ENCODE peak calls at places on chromosomes 16 and 17, in nine cellular contexts. E is SK-N-SH; S is cardiac muscle cell; A is transverse colon; W is CD8-positive, alpha-beta T cell; Y is stomach; J is AG04450; L is cardiac fibroblast; O is body of pancreas. Z is an unnamed sample.

GRCh38 chr17:9837551-9838471 is 12.1 kb downstream of the GLP2R start:
- DNase-seq in O (peak), Y (no peak), A (peak), L (peak), S (no peak), W (no peak), E (no peak), J (no peak), Z (peak)

GRCh38 chr16:23288726-23289512 is 13.2 kb upstream of the SCNN1B start:
- DNase-seq in L (no peak), W (no peak), J (no peak), A (no peak), O (no peak), S (no peak), Y (no peak), E (no peak), Z (no peak)

GRCh38 chr17:67390646-67391480 is 13.8 kb downstream of the PITPNC1 start:
- DNase-seq in Y (peak), J (peak), E (no peak), O (peak), W (peak), L (peak), A (peak), S (no peak), Z (no peak)

GRCh38 chr16:3058173-3059030 is 7.0 kb upstream of the IL32 start:
- DNase-seq in S (peak), J (no peak), W (no peak), Y (peak), O (peak), A (peak), E (peak), L (peak), Z (no peak)

GRCh38 chr16:87703835-87704375 is 61.9 kb downstream of the KLHDC4 start:
- DNase-seq in Y (no peak), W (no peak), A (no peak), S (no peak), E (no peak), J (no peak), O (no peak), L (no peak), Z (no peak)

GRCh38 chr16:85168732-85169256 is 56.5 kb upstream of the CIBAR2 start:
- DNase-seq in J (no peak), A (peak), E (peak), O (peak), S (peak), Y (no peak), W (no peak), L (peak), Z (peak)

GRCh38 chr17:1725642-1726511 is 1.4 kb downstream of the WDR81 start:
- DNase-seq in J (no peak), W (no peak), E (peak), Y (no peak), L (no peak), S (no peak), O (no peak), A (no peak), Z (peak)

GRCh38 chr16:87431926-87432325 is 39.8 kb downstream of the MAP1LC3B start:
- DNase-seq in J (peak), E (peak), Y (no peak), S (peak), O (no peak), W (no peak), L (peak), A (no peak), Z (no peak)

GRCh38 chr16:79253100-79253631 is 347.4 kb downstream of the MAF start:
- DNase-seq in Y (peak), S (no peak), W (no peak), L (no peak), A (peak), E (no peak), O (peak), J (no peak), Z (peak)

GRCh38 chr16:1832831-1833454 is 5.9 kb downstream of the FAHD1 start:
- DNase-seq in O (no peak), Y (no peak), W (no peak), J (no peak), L (no peak), S (no peak), A (no peak), E (no peak), Z (no peak)

GRCh38 chr16:84617068-84617630 is 729 bp downstream of the COTL1 start:
- DNase-seq in O (peak), W (no peak), E (peak), L (peak), S (no peak), A (peak), J (no peak), Y (peak), Z (no peak)

GRCh38 chr17:72657467-72658317 is 434.8 kb downstream of the SLC39A11 start:
- DNase-seq in W (no peak), Y (no peak), O (no peak), L (peak), S (no peak), E (no peak), J (no peak), A (no peak), Z (no peak)

GRCh38 chr16:19717319-19717718 is 708 bp downstream of the KNOP1 start:
- DNase-seq in S (no peak), L (no peak), A (no peak), E (no peak), W (no peak), Y (no peak), O (no peak), J (no peak), Z (no peak)

GRCh38 chr16:63702981-63703590 is 1418.8 kb downstream of the CDH11 start:
- DNase-seq in L (no peak), J (no peak), O (peak), Y (peak), S (peak), A (no peak), E (no peak), W (no peak), Z (no peak)

GRCh38 chr17:1021147-1021546 is 24.2 kb downstream of the TIMM22 start:
- DNase-seq in O (no peak), S (no peak), W (no peak), J (no peak), E (no peak), Y (no peak), L (no peak), A (no peak), Z (no peak)

GRCh38 chr17:2044263-2044894 is 2.6 kb downstream of the OVCA2 start:
- DNase-seq in J (no peak), E (no peak), O (no peak), L (no peak), Y (no peak), A (no peak), S (no peak), W (no peak), Z (no peak)

GRCh38 chr16:67800252-67801046 is 5.9 kb downstream of the RANBP10 start:
- DNase-seq in A (no peak), S (no peak), L (peak), O (no peak), E (no peak), J (no peak), Y (no peak), W (no peak), Z (no peak)

GRCh38 chr17:32208436-32208835 is 57.2 kb upstream of the RHBDL3 start:
- DNase-seq in W (no peak), E (no peak), Y (no peak), A (no peak), L (no peak), O (no peak), S (no peak), J (no peak), Z (no peak)

GRCh38 chr17:27976331-27976730 is 66.1 kb upstream of the NLK start:
- DNase-seq in S (no peak), J (no peak), A (no peak), O (no peak), Y (no peak), E (no peak), W (no peak), L (no peak), Z (no peak)

GRCh38 chr16:85504242-85504641 is 108.9 kb upstream of the GSE1 start:
- DNase-seq in E (no peak), W (no peak), S (no peak), O (no peak), L (no peak), A (no peak), J (no peak), Y (no peak), Z (no peak)

GRCh38 chr17:72937687-72938086 is 154.8 kb downstream of the SLC39A11 start:
- DNase-seq in W (no peak), J (no peak), E (no peak), A (no peak), S (no peak), L (no peak), O (no peak), Y (no peak), Z (no peak)

GRCh38 chr17:50304781-50305404 is 30.6 kb downstream of the TMEM92 start:
- DNase-seq in L (peak), E (no peak), O (no peak), S (no peak), J (no peak), Y (peak), W (no peak), A (no peak), Z (peak)

GRCh38 chr16:79658301-79659001 is 57.9 kb upstream of the MAF start:
- DNase-seq in W (no peak), S (no peak), O (no peak), E (no peak), L (peak), Y (peak), J (peak), A (no peak), Z (peak)

GRCh38 chr16:50371936-50372595 is 3.3 kb upstream of the BRD7 start:
- DNase-seq in S (peak), W (no peak), O (peak), J (no peak), L (peak), A (no peak), Y (no peak), E (peak), Z (peak)

GRCh38 chr17:72104164-72104862 is 16.5 kb upstream of the SOX9 start:
- DNase-seq in Y (no peak), O (no peak), J (no peak), A (no peak), L (no peak), S (no peak), W (no peak), E (no peak), Z (no peak)

GRCh38 chr17:20236586-20237227 is 227.5 kb downstream of the SPECC1 start:
- DNase-seq in O (no peak), Y (no peak), W (no peak), A (no peak), E (no peak), L (no peak), J (no peak), S (peak), Z (no peak)

GRCh38 chr17:8820311-8821010 is 21.3 kb upstream of the MFSD6L start:
- DNase-seq in S (no peak), J (no peak), A (no peak), E (no peak), O (no peak), W (no peak), L (no peak), Y (no peak), Z (no peak)

GRCh38 chr16:69707920-69708683 is 18.3 kb downstream of the NQO1 start:
- DNase-seq in E (no peak), A (no peak), O (no peak), L (no peak), J (no peak), Y (no peak), W (no peak), S (no peak), Z (no peak)

GRCh38 chr16:84928679-84929420 is 82.5 kb downstream of the ZDHHC7 start:
- DNase-seq in O (peak), J (no peak), S (no peak), E (no peak), Y (peak), L (peak), A (peak), W (no peak), Z (peak)

GRCh38 chr17:68383443-68384321 is 73.6 kb downstream of the WIPI1 start:
- DNase-seq in A (no peak), J (peak), W (no peak), S (no peak), O (no peak), Y (no peak), E (no peak), L (peak), Z (no peak)

GRCh38 chr17:40178021-40178601 is 841 bp downstream of the RAPGEFL1 start:
- DNase-seq in E (no peak), O (peak), J (no peak), A (peak), S (peak), W (no peak), Y (no peak), L (no peak), Z (no peak)

GRCh38 chr16:15466131-15466530 is 31.7 kb downstream of the BMERB1 start:
- DNase-seq in J (no peak), Y (no peak), S (no peak), O (no peak), A (no peak), W (no peak), E (no peak), L (no peak), Z (no peak)

GRCh38 chr17:65438708-65439294 is 122.6 kb downstream of the AXIN2 start:
- DNase-seq in A (no peak), S (peak), J (no peak), O (no peak), W (no peak), L (peak), Y (no peak), E (peak), Z (no peak)

DNA sequence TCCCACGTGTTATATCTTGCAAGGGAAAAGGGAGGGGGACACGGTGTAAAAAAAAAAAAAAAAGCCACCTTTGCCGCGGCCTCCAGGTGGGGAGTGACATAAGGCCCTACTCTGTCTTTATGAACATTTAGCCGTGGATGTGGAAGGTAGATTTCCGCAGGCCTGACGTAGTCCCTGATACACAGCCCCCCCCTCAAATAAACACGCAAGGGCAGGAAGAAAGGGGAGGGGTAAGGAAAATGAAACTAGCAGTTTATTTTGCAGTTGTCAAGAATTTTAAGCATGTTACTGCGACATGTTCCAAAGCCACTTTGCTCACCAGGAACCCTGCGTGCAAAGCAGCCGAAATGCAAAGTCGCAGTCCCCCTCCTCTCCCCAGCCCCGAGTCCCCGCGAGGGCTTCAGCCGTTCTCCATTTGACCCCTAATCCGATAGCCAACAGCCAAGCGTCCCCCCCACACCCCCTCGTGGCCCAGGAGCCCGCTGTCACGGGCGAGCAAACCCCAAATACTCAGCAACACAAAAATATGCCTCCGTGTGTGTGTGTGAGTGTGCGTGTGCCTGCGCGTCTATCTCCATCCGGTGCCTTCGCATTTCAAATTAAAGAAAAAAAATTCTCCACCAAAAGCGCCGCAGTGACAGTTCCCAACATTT is 1.2 kb downstream of the CBX4 start:
- DNase-seq in W (no peak), L (no peak), O (peak), Y (no peak), E (peak), J (no peak), S (no peak), A (peak), Z (peak)
- TF ChIP-seq CTCF in W (no peak), L (no peak), O (no peak), Y (no peak), E (no peak), J (peak), S (no peak), A (no peak), Z (no peak)

GRCh38 chr17:44314031-44314430 is 5.6 kb downstream of the RUNDC3A start:
- DNase-seq in O (no peak), W (no peak), A (no peak), L (no peak), Y (no peak), J (no peak), E (peak), S (no peak), Z (no peak)

GRCh38 chr17:44312396-44313104 is 4.1 kb downstream of the RUNDC3A start:
- DNase-seq in A (no peak), L (no peak), Y (no peak), W (no peak), O (no peak), E (peak), S (no peak), J (no peak), Z (no peak)

GRCh38 chr17:44314869-44315661 is 6.7 kb downstream of the RUNDC3A start:
- DNase-seq in E (peak), Y (peak), A (peak), J (no peak), W (no peak), S (peak), O (peak), L (peak), Z (no peak)

GRCh38 chr17:44315760-44316731 is 7.6 kb downstream of the RUNDC3A start:
- DNase-seq in A (no peak), S (peak), W (no peak), J (no peak), Y (no peak), O (no peak), E (peak), L (no peak), Z (no peak)

GRCh38 chr17:44314524-44314868 is 6.1 kb downstream of the RUNDC3A start:
- DNase-seq in E (peak), J (no peak), S (no peak), L (no peak), A (no peak), Y (no peak), O (no peak), W (no peak), Z (no peak)
- H3K4me3 ChIP-seq in E (no peak), J (no peak), S (peak), L (no peak), A (no peak), Y (no peak), O (no peak), W (peak), Z (no peak)

GRCh38 chr16:73171901-73172619 is 124.1 kb upstream of the ZFHX3 start:
- DNase-seq in L (no peak), W (no peak), J (no peak), E (peak), O (no peak), A (no peak), Y (no peak), S (no peak), Z (no peak)

GRCh38 chr16:73173396-73173795 is 125.5 kb upstream of the ZFHX3 start:
- DNase-seq in L (no peak), W (no peak), Y (no peak), E (no peak), S (no peak), J (no peak), O (no peak), A (no peak), Z (no peak)

GRCh38 chr16:73171380-73171779 is 123.5 kb upstream of the ZFHX3 start:
- DNase-seq in S (no peak), L (no peak), Y (no peak), O (no peak), W (no peak), J (no peak), E (peak), A (peak), Z (no peak)

GRCh38 chr16:73170587-73170986 is 122.7 kb upstream of the ZFHX3 start:
- DNase-seq in A (no peak), Y (no peak), J (no peak), O (no peak), L (no peak), E (peak), W (no peak), S (no peak), Z (no peak)

DNA sequence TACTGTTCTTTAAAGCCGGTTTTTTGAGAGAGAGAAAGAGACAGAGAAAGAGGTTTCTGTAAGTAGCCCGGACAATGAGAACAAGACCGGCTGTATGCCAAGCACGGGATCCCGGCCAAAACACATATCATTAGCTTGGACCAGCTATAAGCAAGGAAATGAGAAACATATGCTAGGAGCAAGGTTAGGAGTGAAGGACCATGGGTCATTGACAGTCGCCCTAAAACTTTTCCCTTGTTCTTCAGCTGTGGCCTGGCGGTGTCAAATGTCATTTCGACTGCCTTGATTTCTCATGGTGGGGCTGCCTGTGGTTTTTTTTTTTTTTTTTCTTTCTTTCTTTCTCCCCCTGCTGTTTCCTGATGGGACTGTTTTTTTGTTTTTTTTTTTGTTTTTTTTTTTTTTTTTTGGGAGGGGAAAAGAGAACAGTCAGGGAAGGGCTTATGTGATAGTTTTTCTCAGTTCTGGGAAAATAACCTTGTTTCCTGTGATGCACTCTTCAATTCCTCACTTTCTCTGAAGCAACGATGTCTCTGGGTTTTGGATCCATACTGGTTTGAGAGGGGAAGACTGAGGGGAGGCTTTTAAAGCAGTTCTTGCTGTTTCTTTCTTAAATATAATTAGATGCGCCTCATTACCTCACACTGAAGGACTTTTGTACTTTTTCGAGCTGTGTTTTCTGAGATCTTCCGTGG is 124.8 kb upstream of the ZFHX3 start:
- DNase-seq in W (no peak), S (peak), O (peak), A (peak), E (peak), L (peak), Y (peak), J (peak), Z (peak)
- TF ChIP-seq CTCF in W (no peak), S (peak), O (peak), A (peak), E (peak), L (peak), Y (no peak), J (peak), Z (no peak)

GRCh38 chr17:77375526-77375916 is 234.8 kb downstream of the SEC14L1 start:
- DNase-seq in E (no peak), Y (no peak), O (no peak), L (no peak), A (no peak), S (no peak), J (no peak), W (no peak), Z (no peak)

GRCh38 chr17:77375917-77376651 is 235.3 kb downstream of the SEC14L1 start:
- DNase-seq in A (peak), O (no peak), W (peak), Y (peak), L (peak), E (peak), S (peak), J (peak), Z (peak)

GRCh38 chr17:77378318-77379064 is 237.7 kb downstream of the SEC14L1 start:
- DNase-seq in E (peak), Y (no peak), A (no peak), J (no peak), O (no peak), W (no peak), L (no peak), S (no peak), Z (no peak)

GRCh38 chr17:77377836-77378235 is 237.1 kb downstream of the SEC14L1 start:
- DNase-seq in L (no peak), W (no peak), J (no peak), S (no peak), Y (no peak), A (no peak), O (no peak), E (peak), Z (no peak)

GRCh38 chr17:77376795-77377751 is 236.3 kb downstream of the SEC14L1 start:
- DNase-seq in Y (peak), S (no peak), O (peak), L (peak), E (peak), A (no peak), W (no peak), J (peak), Z (peak)
- H3K4me3 ChIP-seq in Y (peak), S (no peak), O (no peak), L (no peak), E (peak), A (peak), W (peak), J (peak), Z (no peak)

GRCh38 chr16:27223226-27223610 is 19.9 kb downstream of the KDM8 start:
- DNase-seq in W (no peak), O (no peak), S (no peak), J (no peak), A (peak), E (no peak), L (no peak), Y (no peak), Z (no peak)
- TF ChIP-seq CTCF in W (no peak), O (no peak), S (no peak), J (no peak), A (no peak), E (peak), L (peak), Y (no peak), Z (no peak)

Z was measured in ovary.